ENCODE peak calls at places on chromosome 5, in four cellular contexts. One of them, this sample, is unnamed.

GRCh38 chr5:91154338-91154737 is 228.8 kb downstream of the ARRDC3 start:
- DNase-seq in cardiac muscle cell: no peak
- DNase-seq in stomach: no peak
- DNase-seq in vagina: no peak
- DNase-seq in this sample: no peak

GRCh38 chr5:139863855-139864558 is 68.4 kb downstream of the PSD2 start:
- DNase-seq in vagina: no peak
- DNase-seq in stomach: peak; percentile 74
- DNase-seq in cardiac muscle cell: peak; percentile 76
- DNase-seq in this sample: peak; percentile 69

GRCh38 chr5:19987594-19988345 is at the start of gene CDH18:
- DNase-seq in cardiac muscle cell: peak; percentile 82
- DNase-seq in vagina: no peak
- DNase-seq in stomach: peak; percentile 40
- DNase-seq in this sample: no peak

GRCh38 chr5:133996683-133997252 is 8.0 kb downstream of the VDAC1 start:
- DNase-seq in stomach: no peak
- DNase-seq in vagina: no peak
- DNase-seq in cardiac muscle cell: no peak
- DNase-seq in this sample: no peak

GRCh38 chr5:37715361-37715760 is 124.5 kb downstream of the GDNF start:
- DNase-seq in cardiac muscle cell: no peak
- DNase-seq in vagina: no peak
- DNase-seq in stomach: no peak
- DNase-seq in this sample: no peak

GRCh38 chr5:74380193-74380592 is 260.3 kb downstream of the ENC1 start:
- DNase-seq in stomach: no peak
- DNase-seq in vagina: peak; percentile 12
- DNase-seq in cardiac muscle cell: no peak
- DNase-seq in this sample: no peak

GRCh38 chr5:154945695-154946301 is 4.9 kb downstream of the MRPL22 start:
- DNase-seq in stomach: no peak
- DNase-seq in cardiac muscle cell: peak; percentile 10
- DNase-seq in vagina: no peak
- DNase-seq in this sample: peak; percentile 31

GRCh38 chr5:56055287-56055686 is 60.5 kb upstream of the IL6ST start:
- DNase-seq in vagina: no peak
- DNase-seq in cardiac muscle cell: no peak
- DNase-seq in stomach: no peak
- DNase-seq in this sample: no peak

GRCh38 chr5:149264432-149265069 is 7.1 kb upstream of the AFAP1L1 start:
- DNase-seq in stomach: peak; percentile 60
- DNase-seq in cardiac muscle cell: peak; percentile 57
- DNase-seq in vagina: no peak
- DNase-seq in this sample: no peak

GRCh38 chr5:173888473-173889135 is 455 bp downstream of the CPEB4 start:
- DNase-seq in cardiac muscle cell: peak; percentile 18
- DNase-seq in stomach: no peak
- DNase-seq in vagina: no peak
- DNase-seq in this sample: no peak

GRCh38 chr5:92927291-92927778 is 653.7 kb downstream of the NR2F1-AS1 start:
- DNase-seq in stomach: no peak
- DNase-seq in cardiac muscle cell: no peak
- DNase-seq in vagina: no peak
- DNase-seq in this sample: no peak

GRCh38 chr5:131462479-131462878 is 172.6 kb downstream of the RAPGEF6 start:
- DNase-seq in vagina: no peak
- DNase-seq in stomach: no peak
- DNase-seq in cardiac muscle cell: no peak
- DNase-seq in this sample: no peak

GRCh38 chr5:61346511-61346910 is 14.5 kb downstream of the ZSWIM6 start:
- DNase-seq in cardiac muscle cell: no peak
- DNase-seq in stomach: no peak
- DNase-seq in vagina: no peak
- DNase-seq in this sample: no peak

GRCh38 chr5:15933481-15934207 is 245.9 kb downstream of the MARCHF11 start:
- DNase-seq in stomach: no peak
- DNase-seq in cardiac muscle cell: no peak
- DNase-seq in vagina: no peak
- DNase-seq in this sample: peak; percentile 32

GRCh38 chr5:156253130-156253529 is 73.8 kb upstream of the SGCD start:
- DNase-seq in vagina: no peak
- DNase-seq in stomach: no peak
- DNase-seq in cardiac muscle cell: no peak
- DNase-seq in this sample: no peak

GRCh38 chr5:53114988-53115387 is 5.4 kb upstream of the MOCS2 start:
- DNase-seq in stomach: no peak
- DNase-seq in vagina: no peak
- DNase-seq in cardiac muscle cell: no peak
- DNase-seq in this sample: no peak

GRCh38 chr5:37412515-37412914 is 33.4 kb downstream of the WDR70 start:
- DNase-seq in cardiac muscle cell: no peak
- DNase-seq in stomach: no peak
- DNase-seq in vagina: no peak
- DNase-seq in this sample: no peak

GRCh38 chr5:172646716-172647285 is 5.7 kb downstream of the NEURL1B start:
- DNase-seq in cardiac muscle cell: peak; percentile 70
- DNase-seq in stomach: no peak
- DNase-seq in vagina: no peak
- DNase-seq in this sample: no peak

GRCh38 chr5:11023970-11024369 is 262.9 kb upstream of the DAP start:
- DNase-seq in cardiac muscle cell: peak; percentile 7
- DNase-seq in vagina: no peak
- DNase-seq in stomach: no peak
- DNase-seq in this sample: no peak

GRCh38 chr5:127909078-127909477 is 174.5 kb upstream of the SLC12A2 start:
- DNase-seq in vagina: no peak
- DNase-seq in cardiac muscle cell: peak; percentile 66
- DNase-seq in stomach: no peak
- DNase-seq in this sample: no peak

GRCh38 chr5:124599048-124599973 is 147.1 kb downstream of the ZNF608 start:
- DNase-seq in stomach: peak; percentile 70
- DNase-seq in vagina: no peak
- DNase-seq in cardiac muscle cell: peak; percentile 25
- DNase-seq in this sample: peak; percentile 70

GRCh38 chr5:56262269-56262668 is 29.1 kb upstream of the ANKRD55 start:
- DNase-seq in vagina: no peak
- DNase-seq in cardiac muscle cell: no peak
- DNase-seq in stomach: no peak
- DNase-seq in this sample: no peak

GRCh38 chr5:24401767-24402166 is 243.0 kb downstream of the CDH10 start:
- DNase-seq in vagina: no peak
- DNase-seq in cardiac muscle cell: no peak
- DNase-seq in stomach: no peak
- DNase-seq in this sample: no peak

GRCh38 chr5:135365281-135365680 is 33.8 kb downstream of the MACROH2A1 start:
- DNase-seq in stomach: no peak
- DNase-seq in cardiac muscle cell: no peak
- DNase-seq in vagina: no peak
- DNase-seq in this sample: no peak

GRCh38 chr5:42374722-42375273 is 48.4 kb upstream of the GHR start:
- DNase-seq in stomach: no peak
- DNase-seq in cardiac muscle cell: no peak
- DNase-seq in vagina: no peak
- DNase-seq in this sample: no peak

GRCh38 chr5:108345541-108346171 is 36.2 kb downstream of the FBXL17 start:
- DNase-seq in cardiac muscle cell: peak; percentile 51
- DNase-seq in vagina: no peak
- DNase-seq in stomach: no peak
- DNase-seq in this sample: no peak

GRCh38 chr5:60196382-60197113 is 303.0 kb upstream of the PDE4D start:
- DNase-seq in cardiac muscle cell: no peak
- DNase-seq in stomach: no peak
- DNase-seq in vagina: no peak
- DNase-seq in this sample: peak; percentile 54

GRCh38 chr5:55175781-55176175 is 2.8 kb upstream of the CDC20B start:
- DNase-seq in cardiac muscle cell: no peak
- DNase-seq in vagina: no peak
- DNase-seq in stomach: no peak
- DNase-seq in this sample: no peak

GRCh38 chr5:35135239-35135700 is 87.5 kb upstream of the AGXT2 start:
- DNase-seq in stomach: no peak
- DNase-seq in vagina: no peak
- DNase-seq in cardiac muscle cell: no peak
- DNase-seq in this sample: no peak

DNA sequence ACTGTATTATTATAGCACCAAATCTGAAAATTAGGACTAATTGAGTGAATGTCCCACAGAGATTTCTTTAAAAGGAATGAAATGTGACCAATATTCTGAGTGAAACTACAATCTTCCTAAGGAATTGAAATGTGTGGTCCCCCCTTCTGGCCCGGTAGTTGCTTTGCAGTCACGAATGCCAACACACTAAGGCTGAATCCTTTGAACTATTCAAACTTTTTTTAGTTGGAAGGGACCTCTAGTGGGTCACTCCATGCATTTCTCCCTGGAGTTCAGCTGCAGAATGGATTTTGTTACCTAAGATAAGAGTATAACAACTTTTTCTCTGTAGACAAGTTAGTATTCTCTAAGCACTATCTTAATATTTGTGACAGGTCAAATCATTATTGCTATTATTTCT is 2.8 kb downstream of the CDH6 start:
- DNase-seq in cardiac muscle cell: peak; percentile 30
- DNase-seq in stomach: no peak
- DNase-seq in vagina: no peak
- DNase-seq in this sample: no peak
- H3K4me3 ChIP-seq in cardiac muscle cell: no peak overlapping the region
- H3K4me3 ChIP-seq in stomach: no peak overlapping the region
- H3K4me3 ChIP-seq in vagina: no peak overlapping the region
- H3K4me3 ChIP-seq in this sample: no peak overlapping the region

GRCh38 chr5:1883925-1884637 is 1.4 kb upstream of the IRX4 start:
- DNase-seq in vagina: no peak
- DNase-seq in stomach: no peak
- DNase-seq in cardiac muscle cell: no peak
- DNase-seq in this sample: no peak
- H3K27me3 ChIP-seq in vagina: peaks cover 9% of the 10 kb centered on the region
- H3K27me3 ChIP-seq in stomach: peaks cover 100% of the 10 kb centered on the region
- H3K27me3 ChIP-seq in cardiac muscle cell: peaks cover 100% of the 10 kb centered on the region
- H3K27me3 ChIP-seq in this sample: peaks cover 69% of the 10 kb centered on the region

GRCh38 chr5:141150993-141151325 is 1.1 kb downstream of the PCDHB6 start:
- DNase-seq in stomach: no peak
- DNase-seq in vagina: no peak
- DNase-seq in cardiac muscle cell: no peak
- DNase-seq in this sample: no peak

GRCh38 chr5:141149812-141150211 is at the start of gene PCDHB6:
- DNase-seq in stomach: no peak
- DNase-seq in vagina: no peak
- DNase-seq in cardiac muscle cell: no peak
- DNase-seq in this sample: no peak

GRCh38 chr5:141150215-141150992 is 547 bp downstream of the PCDHB6 start:
- DNase-seq in cardiac muscle cell: no peak
- DNase-seq in stomach: no peak
- DNase-seq in vagina: no peak
- DNase-seq in this sample: no peak

DNA sequence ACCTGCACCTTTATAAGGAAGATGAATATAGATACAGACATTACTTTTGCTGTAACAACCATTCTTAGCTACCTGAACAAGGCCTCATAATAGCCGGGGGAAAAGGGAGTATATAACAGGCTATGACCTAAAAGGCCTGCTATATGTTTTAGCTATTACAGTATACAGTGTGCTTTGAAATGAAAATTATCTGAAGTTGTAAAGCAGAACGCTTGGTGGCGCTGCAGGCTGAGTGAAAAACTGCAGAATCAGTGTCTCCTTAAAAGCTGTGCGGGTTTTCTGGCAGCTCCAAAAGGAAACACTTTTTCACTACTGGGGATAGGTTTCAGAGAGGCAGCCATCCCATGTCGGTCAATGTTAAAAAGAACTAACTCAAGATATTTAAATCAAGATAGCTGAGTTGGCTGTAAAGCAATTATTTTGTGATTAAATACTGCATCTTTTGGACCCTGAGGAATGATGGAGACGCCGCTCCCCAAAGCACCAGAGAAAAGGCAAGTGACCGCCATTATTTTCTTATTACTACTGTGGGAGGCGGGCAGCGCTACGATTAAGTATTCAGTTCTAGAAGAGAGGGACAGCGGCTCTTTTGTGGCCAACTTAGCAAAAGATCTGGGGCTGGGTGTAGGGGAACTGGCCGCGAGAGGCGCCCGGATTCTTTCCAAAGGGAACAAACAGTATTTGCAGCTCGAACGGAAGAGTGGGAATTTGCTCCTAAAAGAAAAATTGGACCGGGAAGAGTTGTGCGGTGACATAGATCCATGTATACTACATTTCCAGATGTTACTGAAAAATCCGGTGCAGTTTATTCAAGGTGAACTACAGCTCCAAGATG is 5.9 kb downstream of the PCDHB6 start:
- DNase-seq in cardiac muscle cell: peak; percentile 7
- DNase-seq in vagina: no peak
- DNase-seq in stomach: no peak
- DNase-seq in this sample: no peak
- H3K9me3 ChIP-seq in cardiac muscle cell: no peaks in the 10 kb centered on the region
- H3K9me3 ChIP-seq in vagina: peaks cover 14% of the 10 kb centered on the region
- H3K9me3 ChIP-seq in stomach: peaks cover 78% of the 10 kb centered on the region
- H3K9me3 ChIP-seq in this sample: peaks cover 22% of the 10 kb centered on the region

DNA sequence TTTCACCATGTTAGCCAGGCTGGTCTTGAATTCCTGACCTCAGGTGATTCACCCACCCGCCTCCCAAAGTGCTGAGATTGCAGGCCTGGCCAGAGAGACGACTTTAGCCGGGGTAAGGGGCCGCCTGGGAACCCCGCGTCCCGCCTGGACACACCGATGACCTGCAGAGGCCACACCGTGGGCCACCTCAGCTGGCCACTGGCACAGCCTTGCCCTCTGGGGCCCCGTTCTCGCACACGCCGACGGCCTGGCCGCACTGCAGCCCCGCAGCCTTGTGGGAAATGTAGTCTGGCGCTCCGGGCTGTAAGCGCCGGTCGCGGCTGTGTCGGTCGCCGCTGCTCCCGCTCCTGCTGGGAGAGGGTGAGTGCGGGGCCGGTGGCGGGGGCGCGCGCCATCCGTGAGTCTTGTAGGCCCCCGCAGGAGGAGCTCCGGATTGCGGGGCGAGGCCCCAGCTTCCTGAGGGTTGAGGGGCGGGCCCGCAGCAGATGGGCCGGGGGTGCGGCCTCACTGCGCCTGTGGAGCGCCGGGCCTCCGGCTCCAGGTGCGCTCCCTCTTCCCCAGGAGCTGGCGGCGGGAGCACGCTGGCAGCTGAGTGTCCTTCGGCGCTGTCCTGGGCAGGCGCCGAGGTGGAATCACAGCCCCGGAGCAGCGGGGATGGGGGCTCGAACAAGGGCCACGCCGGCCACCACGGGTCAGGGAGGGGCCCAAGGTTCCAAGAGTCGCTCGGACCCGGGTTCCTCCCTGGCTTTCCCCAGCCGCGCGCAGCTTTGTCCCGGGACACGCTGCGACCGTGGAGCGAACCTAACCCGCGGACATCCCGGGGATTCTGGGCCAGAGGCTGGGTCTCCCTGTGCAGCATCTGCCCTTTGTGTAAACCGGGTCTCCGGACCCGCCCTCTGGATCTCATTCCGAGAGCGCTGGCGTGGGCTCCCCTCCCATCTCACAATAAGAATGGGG is at the start of gene ZFP2:
- DNase-seq in cardiac muscle cell: peak; percentile 81
- DNase-seq in stomach: peak; percentile 57
- DNase-seq in vagina: no peak
- DNase-seq in this sample: peak; percentile 26
- H3K4me3 ChIP-seq in cardiac muscle cell: peak within 1 kb of the TSS; percentile 82
- H3K4me3 ChIP-seq in stomach: peak within 1 kb of the TSS; percentile 88
- H3K4me3 ChIP-seq in vagina: peak within 1 kb of the TSS; percentile 62
- H3K4me3 ChIP-seq in this sample: peak within 1 kb of the TSS; percentile 42

GRCh38 chr5:111129938-111130337 is 37.8 kb downstream of the WDR36 start:
- DNase-seq in cardiac muscle cell: no peak
- DNase-seq in vagina: no peak
- DNase-seq in stomach: no peak
- DNase-seq in this sample: no peak
- H3K27me3 ChIP-seq in cardiac muscle cell: no peaks in the 10 kb centered on the region
- H3K27me3 ChIP-seq in vagina: no peaks in the 10 kb centered on the region
- H3K27me3 ChIP-seq in stomach: no peaks in the 10 kb centered on the region
- H3K27me3 ChIP-seq in this sample: no peaks in the 10 kb centered on the region